ENCODE peak calls at places on chromosomes 6 and 20, in nine cellular contexts. One of them, this sample, is unnamed.

GRCh38 chr6:30231067-30231466 is 17.9 kb upstream of the TRIM26 start:
- DNase-seq in tibial artery: no peak
- DNase-seq in AG08395: no peak
- DNase-seq in cardiac muscle cell: no peak
- DNase-seq in NCI-H748 treated with DMSO at 0.1 percent for 48 hours: no peak
- DNase-seq in NCI-H460: no peak
- DNase-seq in midbrain: no peak
- DNase-seq in ACHN: no peak
- DNase-seq in stimulated activated CD4-positive, alpha-beta T cell treated with anti-CD3 and anti-CD28 coated beads, Interleukin-1b, Interleukin-23, amount 100 ng/mL, for 48 hours: no peak
- DNase-seq in this sample: no peak

GRCh38 chr6:1821188-1822183 is 211.8 kb downstream of the FOXC1 start:
- DNase-seq in stimulated activated CD4-positive, alpha-beta T cell treated with anti-CD3 and anti-CD28 coated beads, Interleukin-1b, Interleukin-23, amount 100 ng/mL, for 48 hours: no peak
- DNase-seq in midbrain: no peak
- DNase-seq in cardiac muscle cell: no peak
- DNase-seq in NCI-H460: no peak
- DNase-seq in tibial artery: no peak
- DNase-seq in NCI-H748 treated with DMSO at 0.1 percent for 48 hours: peak; percentile 79
- DNase-seq in AG08395: peak; percentile 47
- DNase-seq in ACHN: no peak
- DNase-seq in this sample: no peak

GRCh38 chr6:167789358-167789757 is 37.4 kb upstream of the AFDN start:
- DNase-seq in tibial artery: no peak
- DNase-seq in midbrain: no peak
- DNase-seq in AG08395: no peak
- DNase-seq in stimulated activated CD4-positive, alpha-beta T cell treated with anti-CD3 and anti-CD28 coated beads, Interleukin-1b, Interleukin-23, amount 100 ng/mL, for 48 hours: no peak
- DNase-seq in cardiac muscle cell: no peak
- DNase-seq in NCI-H460: no peak
- DNase-seq in NCI-H748 treated with DMSO at 0.1 percent for 48 hours: no peak
- DNase-seq in ACHN: no peak
- DNase-seq in this sample: no peak

GRCh38 chr20:44909872-44910689 is at the start of gene PABPC1L:
- DNase-seq in cardiac muscle cell: peak; percentile 86
- DNase-seq in NCI-H748 treated with DMSO at 0.1 percent for 48 hours: peak; percentile 48
- DNase-seq in stimulated activated CD4-positive, alpha-beta T cell treated with anti-CD3 and anti-CD28 coated beads, Interleukin-1b, Interleukin-23, amount 100 ng/mL, for 48 hours: peak; percentile 70
- DNase-seq in AG08395: peak; percentile 88
- DNase-seq in tibial artery: peak; percentile 53
- DNase-seq in ACHN: peak; percentile 67
- DNase-seq in NCI-H460: peak; percentile 40
- DNase-seq in midbrain: peak; percentile 13
- DNase-seq in this sample: peak; percentile 24

GRCh38 chr6:131976545-131977061 is 25.4 kb upstream of the CCN2 start:
- DNase-seq in midbrain: no peak
- DNase-seq in tibial artery: no peak
- DNase-seq in AG08395: no peak
- DNase-seq in NCI-H748 treated with DMSO at 0.1 percent for 48 hours: no peak
- DNase-seq in cardiac muscle cell: no peak
- DNase-seq in stimulated activated CD4-positive, alpha-beta T cell treated with anti-CD3 and anti-CD28 coated beads, Interleukin-1b, Interleukin-23, amount 100 ng/mL, for 48 hours: no peak
- DNase-seq in ACHN: no peak
- DNase-seq in NCI-H460: no peak
- DNase-seq in this sample: no peak

GRCh38 chr6:125549202-125549884 is 200.1 kb upstream of the HEY2 start:
- DNase-seq in midbrain: no peak
- DNase-seq in NCI-H460: no peak
- DNase-seq in NCI-H748 treated with DMSO at 0.1 percent for 48 hours: no peak
- DNase-seq in AG08395: no peak
- DNase-seq in stimulated activated CD4-positive, alpha-beta T cell treated with anti-CD3 and anti-CD28 coated beads, Interleukin-1b, Interleukin-23, amount 100 ng/mL, for 48 hours: no peak
- DNase-seq in cardiac muscle cell: no peak
- DNase-seq in tibial artery: no peak
- DNase-seq in ACHN: no peak
- DNase-seq in this sample: no peak

GRCh38 chr6:144899161-144899560 is 614.0 kb downstream of the UTRN start:
- DNase-seq in NCI-H748 treated with DMSO at 0.1 percent for 48 hours: no peak
- DNase-seq in tibial artery: no peak
- DNase-seq in AG08395: peak; percentile 43
- DNase-seq in cardiac muscle cell: no peak
- DNase-seq in NCI-H460: no peak
- DNase-seq in ACHN: no peak
- DNase-seq in midbrain: no peak
- DNase-seq in stimulated activated CD4-positive, alpha-beta T cell treated with anti-CD3 and anti-CD28 coated beads, Interleukin-1b, Interleukin-23, amount 100 ng/mL, for 48 hours: no peak
- DNase-seq in this sample: no peak

GRCh38 chr20:33518071-33518470 is 28.2 kb downstream of the CBFA2T2 start:
- DNase-seq in tibial artery: no peak
- DNase-seq in ACHN: peak; percentile 83
- DNase-seq in AG08395: peak; percentile 40
- DNase-seq in midbrain: no peak
- DNase-seq in stimulated activated CD4-positive, alpha-beta T cell treated with anti-CD3 and anti-CD28 coated beads, Interleukin-1b, Interleukin-23, amount 100 ng/mL, for 48 hours: no peak
- DNase-seq in cardiac muscle cell: no peak
- DNase-seq in NCI-H460: no peak
- DNase-seq in NCI-H748 treated with DMSO at 0.1 percent for 48 hours: no peak
- DNase-seq in this sample: no peak

GRCh38 chr6:32637219-32637880 is at the start of gene HLA-DQA1:
- DNase-seq in tibial artery: peak; percentile 20
- DNase-seq in NCI-H748 treated with DMSO at 0.1 percent for 48 hours: no peak
- DNase-seq in cardiac muscle cell: no peak
- DNase-seq in NCI-H460: no peak
- DNase-seq in AG08395: no peak
- DNase-seq in midbrain: peak; percentile 34
- DNase-seq in stimulated activated CD4-positive, alpha-beta T cell treated with anti-CD3 and anti-CD28 coated beads, Interleukin-1b, Interleukin-23, amount 100 ng/mL, for 48 hours: no peak
- DNase-seq in ACHN: no peak
- DNase-seq in this sample: no peak

GRCh38 chr20:36644032-36644712 is 1.8 kb downstream of the SLA2 start:
- DNase-seq in AG08395: no peak
- DNase-seq in NCI-H460: no peak
- DNase-seq in stimulated activated CD4-positive, alpha-beta T cell treated with anti-CD3 and anti-CD28 coated beads, Interleukin-1b, Interleukin-23, amount 100 ng/mL, for 48 hours: peak; percentile 62
- DNase-seq in midbrain: no peak
- DNase-seq in ACHN: no peak
- DNase-seq in NCI-H748 treated with DMSO at 0.1 percent for 48 hours: no peak
- DNase-seq in tibial artery: no peak
- DNase-seq in cardiac muscle cell: no peak
- DNase-seq in this sample: no peak

GRCh38 chr6:31834704-31835375 is 7.3 kb downstream of the HSPA1B start:
- DNase-seq in tibial artery: peak; percentile 77
- DNase-seq in NCI-H460: peak; percentile 62
- DNase-seq in cardiac muscle cell: peak; percentile 82
- DNase-seq in midbrain: peak; percentile 94
- DNase-seq in NCI-H748 treated with DMSO at 0.1 percent for 48 hours: peak; percentile 83
- DNase-seq in ACHN: no peak
- DNase-seq in AG08395: peak; percentile 71
- DNase-seq in stimulated activated CD4-positive, alpha-beta T cell treated with anti-CD3 and anti-CD28 coated beads, Interleukin-1b, Interleukin-23, amount 100 ng/mL, for 48 hours: peak; percentile 83
- DNase-seq in this sample: peak; percentile 66

GRCh38 chr6:166629628-166630027 is 2.6 kb upstream of the RPS6KA2 start:
- DNase-seq in tibial artery: no peak
- DNase-seq in NCI-H460: no peak
- DNase-seq in ACHN: no peak
- DNase-seq in AG08395: peak; percentile 43
- DNase-seq in NCI-H748 treated with DMSO at 0.1 percent for 48 hours: no peak
- DNase-seq in midbrain: no peak
- DNase-seq in cardiac muscle cell: no peak
- DNase-seq in stimulated activated CD4-positive, alpha-beta T cell treated with anti-CD3 and anti-CD28 coated beads, Interleukin-1b, Interleukin-23, amount 100 ng/mL, for 48 hours: no peak
- DNase-seq in this sample: no peak

GRCh38 chr20:8568068-8568467 is 436.0 kb downstream of the PLCB1 start:
- DNase-seq in midbrain: no peak
- DNase-seq in AG08395: no peak
- DNase-seq in NCI-H460: no peak
- DNase-seq in cardiac muscle cell: no peak
- DNase-seq in ACHN: no peak
- DNase-seq in NCI-H748 treated with DMSO at 0.1 percent for 48 hours: no peak
- DNase-seq in tibial artery: no peak
- DNase-seq in stimulated activated CD4-positive, alpha-beta T cell treated with anti-CD3 and anti-CD28 coated beads, Interleukin-1b, Interleukin-23, amount 100 ng/mL, for 48 hours: no peak
- DNase-seq in this sample: no peak

GRCh38 chr6:157648561-157648960 is 174.5 kb upstream of the SNX9 start:
- DNase-seq in AG08395: no peak
- DNase-seq in cardiac muscle cell: no peak
- DNase-seq in tibial artery: no peak
- DNase-seq in stimulated activated CD4-positive, alpha-beta T cell treated with anti-CD3 and anti-CD28 coated beads, Interleukin-1b, Interleukin-23, amount 100 ng/mL, for 48 hours: no peak
- DNase-seq in midbrain: no peak
- DNase-seq in ACHN: peak; percentile 2
- DNase-seq in NCI-H748 treated with DMSO at 0.1 percent for 48 hours: no peak
- DNase-seq in NCI-H460: no peak
- DNase-seq in this sample: no peak

GRCh38 chr6:39843305-39844020 is 51.3 kb downstream of the DAAM2 start:
- DNase-seq in NCI-H460: no peak
- DNase-seq in ACHN: no peak
- DNase-seq in cardiac muscle cell: no peak
- DNase-seq in tibial artery: peak; percentile 30
- DNase-seq in AG08395: peak; percentile 49
- DNase-seq in NCI-H748 treated with DMSO at 0.1 percent for 48 hours: no peak
- DNase-seq in stimulated activated CD4-positive, alpha-beta T cell treated with anti-CD3 and anti-CD28 coated beads, Interleukin-1b, Interleukin-23, amount 100 ng/mL, for 48 hours: no peak
- DNase-seq in midbrain: no peak
- DNase-seq in this sample: no peak

GRCh38 chr20:36775826-36776225 is 2.3 kb upstream of the DSN1 start:
- DNase-seq in stimulated activated CD4-positive, alpha-beta T cell treated with anti-CD3 and anti-CD28 coated beads, Interleukin-1b, Interleukin-23, amount 100 ng/mL, for 48 hours: no peak
- DNase-seq in NCI-H460: no peak
- DNase-seq in midbrain: no peak
- DNase-seq in cardiac muscle cell: no peak
- DNase-seq in ACHN: no peak
- DNase-seq in tibial artery: no peak
- DNase-seq in AG08395: no peak
- DNase-seq in NCI-H748 treated with DMSO at 0.1 percent for 48 hours: no peak
- DNase-seq in this sample: no peak

GRCh38 chr6:73585566-73586415 is 65.0 kb upstream of the EEF1A1 start:
- DNase-seq in ACHN: peak; percentile 79
- DNase-seq in NCI-H460: peak; percentile 66
- DNase-seq in midbrain: peak; percentile 69
- DNase-seq in stimulated activated CD4-positive, alpha-beta T cell treated with anti-CD3 and anti-CD28 coated beads, Interleukin-1b, Interleukin-23, amount 100 ng/mL, for 48 hours: peak; percentile 21
- DNase-seq in NCI-H748 treated with DMSO at 0.1 percent for 48 hours: no peak
- DNase-seq in cardiac muscle cell: peak; percentile 27
- DNase-seq in AG08395: peak; percentile 64
- DNase-seq in tibial artery: peak; percentile 70
- DNase-seq in this sample: peak; percentile 69

GRCh38 chr20:48329676-48330644 is 497.8 kb downstream of the PREX1 start:
- DNase-seq in tibial artery: no peak
- DNase-seq in NCI-H460: no peak
- DNase-seq in AG08395: no peak
- DNase-seq in cardiac muscle cell: peak; percentile 36
- DNase-seq in stimulated activated CD4-positive, alpha-beta T cell treated with anti-CD3 and anti-CD28 coated beads, Interleukin-1b, Interleukin-23, amount 100 ng/mL, for 48 hours: no peak
- DNase-seq in NCI-H748 treated with DMSO at 0.1 percent for 48 hours: no peak
- DNase-seq in midbrain: no peak
- DNase-seq in ACHN: peak; percentile 3
- DNase-seq in this sample: no peak

GRCh38 chr6:64217721-64218603 is 582.4 kb downstream of the PHF3 start:
- DNase-seq in cardiac muscle cell: no peak
- DNase-seq in AG08395: no peak
- DNase-seq in stimulated activated CD4-positive, alpha-beta T cell treated with anti-CD3 and anti-CD28 coated beads, Interleukin-1b, Interleukin-23, amount 100 ng/mL, for 48 hours: no peak
- DNase-seq in midbrain: no peak
- DNase-seq in NCI-H460: no peak
- DNase-seq in tibial artery: no peak
- DNase-seq in ACHN: peak; percentile 2
- DNase-seq in NCI-H748 treated with DMSO at 0.1 percent for 48 hours: no peak
- DNase-seq in this sample: no peak

GRCh38 chr6:116015560-116015959 is 45.1 kb downstream of the FRK start:
- DNase-seq in NCI-H460: no peak
- DNase-seq in AG08395: no peak
- DNase-seq in stimulated activated CD4-positive, alpha-beta T cell treated with anti-CD3 and anti-CD28 coated beads, Interleukin-1b, Interleukin-23, amount 100 ng/mL, for 48 hours: no peak
- DNase-seq in tibial artery: no peak
- DNase-seq in ACHN: no peak
- DNase-seq in cardiac muscle cell: no peak
- DNase-seq in NCI-H748 treated with DMSO at 0.1 percent for 48 hours: no peak
- DNase-seq in midbrain: no peak
- DNase-seq in this sample: no peak

GRCh38 chr20:9407805-9408421 is 106.5 kb upstream of the LAMP5 start:
- DNase-seq in ACHN: peak; percentile 74
- DNase-seq in cardiac muscle cell: peak; percentile 72
- DNase-seq in AG08395: peak; percentile 74
- DNase-seq in tibial artery: peak; percentile 63
- DNase-seq in NCI-H460: peak; percentile 67
- DNase-seq in stimulated activated CD4-positive, alpha-beta T cell treated with anti-CD3 and anti-CD28 coated beads, Interleukin-1b, Interleukin-23, amount 100 ng/mL, for 48 hours: peak; percentile 41
- DNase-seq in midbrain: peak; percentile 76
- DNase-seq in NCI-H748 treated with DMSO at 0.1 percent for 48 hours: peak; percentile 76
- DNase-seq in this sample: peak; percentile 60

GRCh38 chr6:29521006-29521680 is 33.4 kb upstream of the MAS1L start:
- DNase-seq in AG08395: no peak
- DNase-seq in NCI-H460: no peak
- DNase-seq in midbrain: no peak
- DNase-seq in ACHN: no peak
- DNase-seq in stimulated activated CD4-positive, alpha-beta T cell treated with anti-CD3 and anti-CD28 coated beads, Interleukin-1b, Interleukin-23, amount 100 ng/mL, for 48 hours: no peak
- DNase-seq in tibial artery: no peak
- DNase-seq in NCI-H748 treated with DMSO at 0.1 percent for 48 hours: no peak
- DNase-seq in cardiac muscle cell: no peak
- DNase-seq in this sample: no peak

GRCh38 chr6:164396071-164397047 is 913.0 kb downstream of the C6orf118 start:
- DNase-seq in AG08395: peak; percentile 28
- DNase-seq in tibial artery: no peak
- DNase-seq in NCI-H748 treated with DMSO at 0.1 percent for 48 hours: peak; percentile 86
- DNase-seq in stimulated activated CD4-positive, alpha-beta T cell treated with anti-CD3 and anti-CD28 coated beads, Interleukin-1b, Interleukin-23, amount 100 ng/mL, for 48 hours: no peak
- DNase-seq in cardiac muscle cell: no peak
- DNase-seq in NCI-H460: no peak
- DNase-seq in ACHN: peak; percentile 32
- DNase-seq in midbrain: peak; percentile 72
- DNase-seq in this sample: no peak

GRCh38 chr6:129667621-129668020 is 42.4 kb downstream of the ARHGAP18 start:
- DNase-seq in tibial artery: no peak
- DNase-seq in NCI-H748 treated with DMSO at 0.1 percent for 48 hours: no peak
- DNase-seq in AG08395: no peak
- DNase-seq in stimulated activated CD4-positive, alpha-beta T cell treated with anti-CD3 and anti-CD28 coated beads, Interleukin-1b, Interleukin-23, amount 100 ng/mL, for 48 hours: no peak
- DNase-seq in ACHN: no peak
- DNase-seq in midbrain: no peak
- DNase-seq in NCI-H460: no peak
- DNase-seq in cardiac muscle cell: no peak
- DNase-seq in this sample: no peak

GRCh38 chr6:132085731-132086130 is 134.6 kb upstream of the CCN2 start:
- DNase-seq in ACHN: peak; percentile 80
- DNase-seq in stimulated activated CD4-positive, alpha-beta T cell treated with anti-CD3 and anti-CD28 coated beads, Interleukin-1b, Interleukin-23, amount 100 ng/mL, for 48 hours: no peak
- DNase-seq in AG08395: no peak
- DNase-seq in midbrain: no peak
- DNase-seq in NCI-H748 treated with DMSO at 0.1 percent for 48 hours: no peak
- DNase-seq in cardiac muscle cell: peak; percentile 5
- DNase-seq in NCI-H460: no peak
- DNase-seq in tibial artery: no peak
- DNase-seq in this sample: no peak

GRCh38 chr20:17150858-17151257 is 76.0 kb upstream of the PCSK2 start:
- DNase-seq in midbrain: no peak
- DNase-seq in cardiac muscle cell: no peak
- DNase-seq in AG08395: no peak
- DNase-seq in ACHN: no peak
- DNase-seq in stimulated activated CD4-positive, alpha-beta T cell treated with anti-CD3 and anti-CD28 coated beads, Interleukin-1b, Interleukin-23, amount 100 ng/mL, for 48 hours: no peak
- DNase-seq in NCI-H748 treated with DMSO at 0.1 percent for 48 hours: no peak
- DNase-seq in NCI-H460: no peak
- DNase-seq in tibial artery: no peak
- DNase-seq in this sample: no peak

GRCh38 chr6:73032586-73032985 is 192.7 kb downstream of the KHDC1L start:
- DNase-seq in ACHN: no peak
- DNase-seq in cardiac muscle cell: no peak
- DNase-seq in NCI-H460: no peak
- DNase-seq in NCI-H748 treated with DMSO at 0.1 percent for 48 hours: no peak
- DNase-seq in stimulated activated CD4-positive, alpha-beta T cell treated with anti-CD3 and anti-CD28 coated beads, Interleukin-1b, Interleukin-23, amount 100 ng/mL, for 48 hours: no peak
- DNase-seq in tibial artery: no peak
- DNase-seq in AG08395: peak; percentile 27
- DNase-seq in midbrain: no peak
- DNase-seq in this sample: no peak